ENCODE peak calls at places on chromosomes 5 and 9, in eight cellular contexts. One of them, this sample, is unnamed.

GRCh38 chr9:20728493-20729220 is 44.6 kb downstream of the FOCAD start:
- DNase-seq in sigmoid colon: no peak
- DNase-seq in glutamatergic neuron: no peak
- DNase-seq in ELF-1: no peak
- DNase-seq in stimulated activated CD8-positive, alpha-beta memory T cell treated with anti-CD3 and anti-CD28 coated beads, Interleukin-7, amount 100 ng/mL, for 48 hours: no peak
- DNase-seq in C1 segment of cervical spinal cord: no peak
- DNase-seq in stimulated activated CD4-positive, alpha-beta T cell treated with anti-CD3 and anti-CD28 coated beads, TNF-alpha, amount 100 ng/mL, for 24 hours: no peak
- DNase-seq in GM13977: no peak
- DNase-seq in this sample: no peak

GRCh38 chr5:169350759-169351240 is 49.9 kb upstream of the SLIT3 start:
- DNase-seq in sigmoid colon: no peak
- DNase-seq in glutamatergic neuron: no peak
- DNase-seq in ELF-1: peak
- DNase-seq in stimulated activated CD8-positive, alpha-beta memory T cell treated with anti-CD3 and anti-CD28 coated beads, Interleukin-7, amount 100 ng/mL, for 48 hours: no peak
- DNase-seq in C1 segment of cervical spinal cord: no peak
- DNase-seq in stimulated activated CD4-positive, alpha-beta T cell treated with anti-CD3 and anti-CD28 coated beads, TNF-alpha, amount 100 ng/mL, for 24 hours: no peak
- DNase-seq in GM13977: no peak
- DNase-seq in this sample: peak

GRCh38 chr5:153623117-153623516 is 132.6 kb downstream of the GRIA1 start:
- DNase-seq in sigmoid colon: no peak
- DNase-seq in glutamatergic neuron: no peak
- DNase-seq in ELF-1: no peak
- DNase-seq in stimulated activated CD8-positive, alpha-beta memory T cell treated with anti-CD3 and anti-CD28 coated beads, Interleukin-7, amount 100 ng/mL, for 48 hours: no peak
- DNase-seq in C1 segment of cervical spinal cord: no peak
- DNase-seq in stimulated activated CD4-positive, alpha-beta T cell treated with anti-CD3 and anti-CD28 coated beads, TNF-alpha, amount 100 ng/mL, for 24 hours: no peak
- DNase-seq in GM13977: no peak
- DNase-seq in this sample: no peak

GRCh38 chr5:11191673-11192072 is 430.6 kb upstream of the DAP start:
- DNase-seq in sigmoid colon: no peak
- DNase-seq in glutamatergic neuron: no peak
- DNase-seq in ELF-1: no peak
- DNase-seq in stimulated activated CD8-positive, alpha-beta memory T cell treated with anti-CD3 and anti-CD28 coated beads, Interleukin-7, amount 100 ng/mL, for 48 hours: no peak
- DNase-seq in C1 segment of cervical spinal cord: no peak
- DNase-seq in stimulated activated CD4-positive, alpha-beta T cell treated with anti-CD3 and anti-CD28 coated beads, TNF-alpha, amount 100 ng/mL, for 24 hours: no peak
- DNase-seq in GM13977: no peak
- DNase-seq in this sample: no peak

GRCh38 chr5:126686451-126687126 is 85.8 kb downstream of the PHAX start:
- DNase-seq in sigmoid colon: no peak
- DNase-seq in glutamatergic neuron: no peak
- DNase-seq in ELF-1: no peak
- DNase-seq in stimulated activated CD8-positive, alpha-beta memory T cell treated with anti-CD3 and anti-CD28 coated beads, Interleukin-7, amount 100 ng/mL, for 48 hours: no peak
- DNase-seq in C1 segment of cervical spinal cord: no peak
- DNase-seq in stimulated activated CD4-positive, alpha-beta T cell treated with anti-CD3 and anti-CD28 coated beads, TNF-alpha, amount 100 ng/mL, for 24 hours: no peak
- DNase-seq in GM13977: no peak
- DNase-seq in this sample: no peak

GRCh38 chr5:56737002-56737621 is 78.2 kb upstream of the MAP3K1 start:
- DNase-seq in sigmoid colon: no peak
- DNase-seq in glutamatergic neuron: no peak
- DNase-seq in ELF-1: no peak
- DNase-seq in stimulated activated CD8-positive, alpha-beta memory T cell treated with anti-CD3 and anti-CD28 coated beads, Interleukin-7, amount 100 ng/mL, for 48 hours: no peak
- DNase-seq in C1 segment of cervical spinal cord: no peak
- DNase-seq in stimulated activated CD4-positive, alpha-beta T cell treated with anti-CD3 and anti-CD28 coated beads, TNF-alpha, amount 100 ng/mL, for 24 hours: no peak
- DNase-seq in GM13977: no peak
- DNase-seq in this sample: no peak

GRCh38 chr5:16735092-16735970 is 118.5 kb upstream of the RETREG1 start:
- DNase-seq in sigmoid colon: no peak
- DNase-seq in glutamatergic neuron: no peak
- DNase-seq in ELF-1: no peak
- DNase-seq in stimulated activated CD8-positive, alpha-beta memory T cell treated with anti-CD3 and anti-CD28 coated beads, Interleukin-7, amount 100 ng/mL, for 48 hours: no peak
- DNase-seq in C1 segment of cervical spinal cord: no peak
- DNase-seq in stimulated activated CD4-positive, alpha-beta T cell treated with anti-CD3 and anti-CD28 coated beads, TNF-alpha, amount 100 ng/mL, for 24 hours: no peak
- DNase-seq in GM13977: no peak
- DNase-seq in this sample: no peak

GRCh38 chr9:127455299-127455992 is 4.1 kb downstream of the LRSAM1 start:
- DNase-seq in sigmoid colon: no peak
- DNase-seq in glutamatergic neuron: no peak
- DNase-seq in ELF-1: no peak
- DNase-seq in stimulated activated CD8-positive, alpha-beta memory T cell treated with anti-CD3 and anti-CD28 coated beads, Interleukin-7, amount 100 ng/mL, for 48 hours: no peak
- DNase-seq in C1 segment of cervical spinal cord: peak
- DNase-seq in stimulated activated CD4-positive, alpha-beta T cell treated with anti-CD3 and anti-CD28 coated beads, TNF-alpha, amount 100 ng/mL, for 24 hours: no peak
- DNase-seq in GM13977: no peak
- DNase-seq in this sample: peak

GRCh38 chr5:39947657-39948056 is 522.9 kb upstream of the DAB2 start:
- DNase-seq in sigmoid colon: no peak
- DNase-seq in glutamatergic neuron: no peak
- DNase-seq in ELF-1: no peak
- DNase-seq in stimulated activated CD8-positive, alpha-beta memory T cell treated with anti-CD3 and anti-CD28 coated beads, Interleukin-7, amount 100 ng/mL, for 48 hours: no peak
- DNase-seq in C1 segment of cervical spinal cord: no peak
- DNase-seq in stimulated activated CD4-positive, alpha-beta T cell treated with anti-CD3 and anti-CD28 coated beads, TNF-alpha, amount 100 ng/mL, for 24 hours: no peak
- DNase-seq in GM13977: no peak
- DNase-seq in this sample: no peak

This sample was measured in A549.